ENCODE peak calls at places on chromosomes 6 and 20, in five cellular contexts. One of them, this sample, is unnamed.

GRCh38 chr20:60453847-60454246 is 495.6 kb downstream of the CDH26 start:
- DNase-seq in HCT116: no peak
- DNase-seq in HepG2: no peak
- DNase-seq in sigmoid colon: no peak
- DNase-seq in heart left ventricle: no peak
- DNase-seq in this sample: no peak

GRCh38 chr6:137976430-137976829 is 109.4 kb downstream of the TNFAIP3 start:
- DNase-seq in heart left ventricle: no peak
- DNase-seq in HCT116: no peak
- DNase-seq in sigmoid colon: no peak
- DNase-seq in HepG2: no peak
- DNase-seq in this sample: no peak

GRCh38 chr6:102981631-102982030 is 1588.1 kb downstream of the GRIK2 start:
- DNase-seq in HCT116: no peak
- DNase-seq in HepG2: no peak
- DNase-seq in sigmoid colon: no peak
- DNase-seq in heart left ventricle: no peak
- DNase-seq in this sample: no peak

GRCh38 chr6:47698342-47698787 is at the start of gene ADGRF4:
- DNase-seq in heart left ventricle: no peak
- DNase-seq in HepG2: no peak
- DNase-seq in sigmoid colon: no peak
- DNase-seq in HCT116: no peak
- DNase-seq in this sample: peak; percentile 41

GRCh38 chr6:130366011-130366963 is at the start of gene TMEM200A:
- DNase-seq in HCT116: no peak
- DNase-seq in HepG2: no peak
- DNase-seq in sigmoid colon: peak; percentile 80
- DNase-seq in heart left ventricle: no peak
- DNase-seq in this sample: peak; percentile 85

GRCh38 chr6:37324131-37325033 is 29.4 kb upstream of the RNF8 start:
- DNase-seq in HepG2: no peak
- DNase-seq in heart left ventricle: no peak
- DNase-seq in sigmoid colon: no peak
- DNase-seq in HCT116: peak; percentile 28
- DNase-seq in this sample: peak; percentile 25

GRCh38 chr20:11972478-11972877 is 54.8 kb downstream of the BTBD3 start:
- DNase-seq in sigmoid colon: no peak
- DNase-seq in heart left ventricle: no peak
- DNase-seq in HCT116: no peak
- DNase-seq in HepG2: no peak
- DNase-seq in this sample: no peak

GRCh38 chr6:15510121-15510520 is 152.7 kb downstream of the DTNBP1 start:
- DNase-seq in sigmoid colon: no peak
- DNase-seq in HCT116: no peak
- DNase-seq in HepG2: no peak
- DNase-seq in heart left ventricle: no peak
- DNase-seq in this sample: no peak

GRCh38 chr6:155832596-155832995 is 377.0 kb upstream of the NOX3 start:
- DNase-seq in sigmoid colon: no peak
- DNase-seq in HCT116: no peak
- DNase-seq in HepG2: peak; percentile 13
- DNase-seq in heart left ventricle: no peak
- DNase-seq in this sample: peak; percentile 12

GRCh38 chr6:97189767-97190166 is 93.2 kb downstream of the MMS22L start:
- DNase-seq in HepG2: no peak
- DNase-seq in sigmoid colon: no peak
- DNase-seq in HCT116: no peak
- DNase-seq in heart left ventricle: no peak
- DNase-seq in this sample: peak; percentile 61

GRCh38 chr20:61565791-61566190 is 313.7 kb downstream of the CDH4 start:
- DNase-seq in HepG2: no peak
- DNase-seq in heart left ventricle: no peak
- DNase-seq in sigmoid colon: no peak
- DNase-seq in HCT116: no peak
- DNase-seq in this sample: no peak

GRCh38 chr6:34239893-34240292 is 3.2 kb downstream of the HMGA1 start:
- DNase-seq in HCT116: no peak
- DNase-seq in sigmoid colon: peak; percentile 17
- DNase-seq in HepG2: no peak
- DNase-seq in heart left ventricle: no peak
- DNase-seq in this sample: no peak
- H3K4me1 ChIP-seq in HCT116: peaks cover 81% of the 10 kb centered on the region
- H3K4me1 ChIP-seq in sigmoid colon: no peaks in the 10 kb centered on the region
- H3K4me1 ChIP-seq in HepG2: peaks cover 58% of the 10 kb centered on the region
- H3K4me1 ChIP-seq in heart left ventricle: peaks cover 41% of the 10 kb centered on the region
- H3K4me1 ChIP-seq in this sample: peaks cover 41% of the 10 kb centered on the region

DNA sequence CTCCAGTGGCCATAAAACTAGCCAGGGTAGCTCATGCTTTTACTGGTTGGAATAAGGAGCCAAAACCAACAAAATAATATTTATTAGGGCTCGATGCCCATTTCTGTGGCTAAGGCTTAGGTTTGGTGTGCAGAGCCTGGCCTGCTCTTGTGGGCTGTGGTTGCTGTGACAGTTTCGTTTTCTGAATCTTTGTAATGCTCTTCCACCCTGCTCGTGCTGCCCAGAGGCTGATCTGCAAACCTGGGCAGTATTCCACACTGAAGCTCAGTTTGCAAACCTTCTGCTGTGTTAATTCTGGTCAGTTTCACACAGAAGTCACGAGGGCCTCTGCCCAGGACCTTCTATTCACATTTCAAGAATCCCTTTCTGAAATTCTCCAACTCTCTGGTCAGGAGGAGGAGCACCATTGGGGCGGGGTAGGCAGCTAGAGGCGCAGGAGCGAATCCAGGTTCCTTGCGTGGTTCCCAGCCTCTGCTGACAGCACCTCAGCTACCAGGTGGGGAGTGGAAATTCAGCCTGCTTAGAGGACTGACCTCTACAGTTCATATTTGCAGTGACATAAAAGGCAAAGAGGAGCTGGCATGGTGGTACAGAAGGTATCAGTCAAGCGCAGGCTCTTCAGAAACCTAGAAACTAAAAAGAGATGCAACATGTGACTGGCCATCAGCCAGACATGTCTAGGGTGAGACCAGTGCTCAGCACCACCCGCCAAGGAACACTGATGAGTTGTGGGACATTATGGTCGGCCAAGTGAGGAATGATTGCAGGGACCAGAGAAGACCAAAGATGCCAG is 14.3 kb upstream of the C20orf144 start:
- DNase-seq in heart left ventricle: no peak
- DNase-seq in sigmoid colon: no peak
- DNase-seq in HepG2: no peak
- DNase-seq in HCT116: no peak
- DNase-seq in this sample: peak; percentile 15
- H3K4me3 ChIP-seq in heart left ventricle: no peak overlapping the region
- H3K4me3 ChIP-seq in sigmoid colon: no peak overlapping the region
- H3K4me3 ChIP-seq in HepG2: no peak overlapping the region
- H3K4me3 ChIP-seq in HCT116: no peak overlapping the region
- H3K4me3 ChIP-seq in this sample: no peak overlapping the region

GRCh38 chr20:23317081-23317480 is 33.5 kb upstream of the NXT1 start:
- DNase-seq in HepG2: no peak
- DNase-seq in HCT116: no peak
- DNase-seq in heart left ventricle: no peak
- DNase-seq in sigmoid colon: peak; percentile 47
- DNase-seq in this sample: no peak
- H3K27me3 ChIP-seq in HepG2: no peaks in the 10 kb centered on the region
- H3K27me3 ChIP-seq in HCT116: peaks cover 54% of the 10 kb centered on the region
- H3K27me3 ChIP-seq in heart left ventricle: no peaks in the 10 kb centered on the region
- H3K27me3 ChIP-seq in sigmoid colon: no peaks in the 10 kb centered on the region
- H3K27me3 ChIP-seq in this sample: peaks cover 6% of the 10 kb centered on the region

DNA sequence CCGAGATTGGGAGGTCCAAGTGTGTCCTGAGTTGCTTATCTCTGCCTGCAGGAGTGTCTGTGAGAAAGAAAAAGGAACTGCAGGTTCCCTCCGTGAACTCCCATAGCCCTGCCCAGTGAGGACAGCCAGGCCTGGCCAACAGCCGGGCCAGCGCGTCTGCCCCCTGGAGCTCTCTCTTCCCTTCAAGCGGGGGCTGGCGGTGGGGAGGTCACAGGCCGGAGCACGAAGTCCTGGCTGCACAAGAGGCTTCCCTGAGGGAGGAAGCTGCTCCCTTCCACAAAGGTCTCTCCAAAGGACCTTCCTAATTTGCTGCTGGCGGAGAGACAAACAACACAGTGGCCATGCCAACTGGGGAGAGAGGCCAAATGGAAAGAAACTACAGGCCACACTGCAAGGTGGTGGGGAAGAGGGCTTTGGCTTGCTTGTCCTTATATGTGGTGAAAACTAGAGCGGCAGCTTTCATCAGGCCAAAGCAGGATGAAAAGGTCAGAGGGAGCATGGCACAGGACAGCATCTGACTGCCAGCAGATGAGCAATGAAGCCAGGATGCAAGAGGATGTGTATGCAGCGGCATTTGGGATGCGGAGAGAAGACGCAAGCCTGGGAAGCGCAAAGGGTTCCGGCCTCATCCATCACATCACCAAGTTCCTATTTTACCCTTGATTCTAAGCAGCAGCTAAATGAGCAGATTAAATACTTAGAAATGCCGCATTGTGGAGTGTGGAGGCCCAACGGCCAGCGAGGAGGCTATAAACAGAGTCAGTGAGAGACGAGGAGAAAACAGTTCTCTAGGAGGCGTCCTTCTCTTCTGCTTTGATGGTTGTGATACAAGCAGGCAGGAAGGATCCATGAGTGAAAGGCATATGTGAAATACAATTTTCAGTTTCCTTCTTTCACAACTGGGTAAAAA is 260.1 kb downstream of the ERMARD start:
- DNase-seq in heart left ventricle: peak; percentile 56
- DNase-seq in HCT116: no peak
- DNase-seq in sigmoid colon: peak; percentile 69
- DNase-seq in HepG2: no peak
- DNase-seq in this sample: no peak
- H3K4me1 ChIP-seq in heart left ventricle: peaks cover 22% of the 10 kb centered on the region
- H3K4me1 ChIP-seq in HCT116: no peaks in the 10 kb centered on the region
- H3K4me1 ChIP-seq in sigmoid colon: no peaks in the 10 kb centered on the region
- H3K4me1 ChIP-seq in HepG2: no peaks in the 10 kb centered on the region
- H3K4me1 ChIP-seq in this sample: no peaks in the 10 kb centered on the region

DNA sequence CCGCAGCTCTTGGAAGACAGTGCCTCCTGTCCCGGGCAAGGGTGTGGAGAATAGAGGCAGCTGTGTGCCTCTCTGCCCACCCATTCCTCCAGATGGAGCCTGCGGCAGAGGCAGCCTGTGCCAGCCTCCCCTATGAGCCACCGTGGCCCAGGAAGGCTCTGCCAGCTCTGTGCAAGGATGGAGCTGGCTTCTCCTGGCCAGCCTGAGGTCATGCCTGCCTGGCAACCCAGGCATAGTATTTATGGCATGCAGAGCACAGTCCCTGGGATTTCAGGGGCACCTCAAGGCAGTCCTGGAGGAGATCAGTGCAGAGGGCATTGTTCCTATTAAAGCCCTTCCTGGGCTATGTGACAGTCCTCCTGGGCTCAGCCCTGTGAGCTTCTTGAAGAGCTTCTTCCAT is 1.5 kb downstream of the EPB41L1 start:
- DNase-seq in HCT116: no peak
- DNase-seq in sigmoid colon: no peak
- DNase-seq in heart left ventricle: no peak
- DNase-seq in HepG2: no peak
- DNase-seq in this sample: no peak
- H3K4me3 ChIP-seq in HCT116: no peak overlapping the region
- H3K4me3 ChIP-seq in sigmoid colon: no peak overlapping the region
- H3K4me3 ChIP-seq in heart left ventricle: no peak overlapping the region
- H3K4me3 ChIP-seq in HepG2: peak overlapping the region; percentile 92
- H3K4me3 ChIP-seq in this sample: no peak overlapping the region

GRCh38 chr20:63025534-63026331 is 19.0 kb upstream of the BHLHE23 start:
- DNase-seq in sigmoid colon: no peak
- DNase-seq in HCT116: no peak
- DNase-seq in heart left ventricle: no peak
- DNase-seq in HepG2: no peak
- DNase-seq in this sample: peak; percentile 42
- H3K27me3 ChIP-seq in sigmoid colon: peaks cover 44% of the 10 kb centered on the region
- H3K27me3 ChIP-seq in HCT116: peaks cover 12% of the 10 kb centered on the region
- H3K27me3 ChIP-seq in heart left ventricle: peaks cover 96% of the 10 kb centered on the region
- H3K27me3 ChIP-seq in HepG2: peaks cover 66% of the 10 kb centered on the region
- H3K27me3 ChIP-seq in this sample: peaks cover 78% of the 10 kb centered on the region

GRCh38 chr6:3356824-3357420 is 98.2 kb downstream of the PSMG4 start:
- DNase-seq in HepG2: peak; percentile 95
- DNase-seq in sigmoid colon: no peak
- DNase-seq in heart left ventricle: no peak
- DNase-seq in HCT116: no peak
- DNase-seq in this sample: no peak

GRCh38 chr6:3358413-3359090 is 98.3 kb downstream of the SLC22A23 start:
- DNase-seq in sigmoid colon: peak; percentile 17
- DNase-seq in HCT116: no peak
- DNase-seq in HepG2: no peak
- DNase-seq in heart left ventricle: no peak
- DNase-seq in this sample: no peak

GRCh38 chr6:3359091-3359752 is 97.6 kb downstream of the SLC22A23 start:
- DNase-seq in heart left ventricle: no peak
- DNase-seq in HepG2: no peak
- DNase-seq in HCT116: no peak
- DNase-seq in sigmoid colon: peak; percentile 13
- DNase-seq in this sample: peak; percentile 25

GRCh38 chr6:3356056-3356823 is 97.5 kb downstream of the PSMG4 start:
- DNase-seq in HCT116: peak; percentile 44
- DNase-seq in heart left ventricle: peak; percentile 68
- DNase-seq in HepG2: peak; percentile 65
- DNase-seq in sigmoid colon: peak; percentile 91
- DNase-seq in this sample: no peak

GRCh38 chr6:3357669-3358068 is 98.9 kb downstream of the PSMG4 start:
- DNase-seq in heart left ventricle: no peak
- DNase-seq in HCT116: no peak
- DNase-seq in HepG2: no peak
- DNase-seq in sigmoid colon: peak; percentile 49
- DNase-seq in this sample: no peak
- H3K4me1 ChIP-seq in heart left ventricle: peaks cover 28% of the 10 kb centered on the region
- H3K4me1 ChIP-seq in HCT116: peaks cover 51% of the 10 kb centered on the region
- H3K4me1 ChIP-seq in HepG2: peaks cover 94% of the 10 kb centered on the region
- H3K4me1 ChIP-seq in sigmoid colon: no peaks in the 10 kb centered on the region
- H3K4me1 ChIP-seq in this sample: peaks cover 32% of the 10 kb centered on the region

GRCh38 chr20:47727909-47728361 is 57.3 kb downstream of the SULF2 start:
- DNase-seq in HCT116: no peak
- DNase-seq in heart left ventricle: no peak
- DNase-seq in sigmoid colon: no peak
- DNase-seq in HepG2: no peak
- DNase-seq in this sample: no peak

GRCh38 chr20:47724910-47725247 is 60.4 kb downstream of the SULF2 start:
- DNase-seq in sigmoid colon: no peak
- DNase-seq in heart left ventricle: no peak
- DNase-seq in HCT116: no peak
- DNase-seq in HepG2: no peak
- DNase-seq in this sample: no peak

GRCh38 chr20:47726632-47727031 is 58.6 kb downstream of the SULF2 start:
- DNase-seq in heart left ventricle: no peak
- DNase-seq in sigmoid colon: no peak
- DNase-seq in HCT116: no peak
- DNase-seq in HepG2: no peak
- DNase-seq in this sample: no peak

GRCh38 chr20:47725248-47725973 is 59.9 kb downstream of the SULF2 start:
- DNase-seq in HepG2: peak; percentile 98
- DNase-seq in HCT116: peak; percentile 82
- DNase-seq in heart left ventricle: peak; percentile 79
- DNase-seq in sigmoid colon: peak; percentile 80
- DNase-seq in this sample: peak; percentile 88

GRCh38 chr20:47727170-47727880 is 58.0 kb downstream of the SULF2 start:
- DNase-seq in HepG2: no peak
- DNase-seq in sigmoid colon: peak; percentile 74
- DNase-seq in heart left ventricle: no peak
- DNase-seq in HCT116: no peak
- DNase-seq in this sample: no peak
- H3K4me3 ChIP-seq in HepG2: no peak overlapping the region
- H3K4me3 ChIP-seq in sigmoid colon: no peak overlapping the region
- H3K4me3 ChIP-seq in heart left ventricle: no peak overlapping the region
- H3K4me3 ChIP-seq in HCT116: no peak overlapping the region
- H3K4me3 ChIP-seq in this sample: no peak overlapping the region

This sample was measured in adipocyte.